ENCODE peak calls at places on chromosomes 2 and 18, in seven cellular contexts. R, K, G, F, N, Y and J are unnamed samples.

GRCh38 chr2:130819915-130820861 is 16.5 kb upstream of the ARHGEF4 start:
- DNase-seq in R (no peak), K (peak), G (no peak), F (no peak), N (no peak), Y (no peak), J (peak)

GRCh38 chr2:9191044-9191481 is 15.5 kb upstream of the ASAP2 start:
- DNase-seq in R (peak), K (peak), G (no peak), F (no peak), N (no peak), Y (no peak), J (peak)

GRCh38 chr2:47941936-47942335 is 35.6 kb upstream of the FBXO11 start:
- DNase-seq in R (no peak), K (no peak), G (no peak), F (no peak), N (no peak), Y (no peak), J (no peak)

GRCh38 chr18:79869591-79870368 is 72.0 kb downstream of the KCNG2 start:
- DNase-seq in R (no peak), K (no peak), G (no peak), F (no peak), N (no peak), Y (no peak), J (no peak)

GRCh38 chr18:49226935-49227334 is 233.5 kb downstream of the DYM start:
- DNase-seq in R (no peak), K (no peak), G (no peak), F (no peak), N (no peak), Y (no peak), J (no peak)

GRCh38 chr2:29273704-29274611 is 158.7 kb downstream of the CLIP4 start:
- DNase-seq in R (no peak), K (no peak), G (no peak), F (no peak), N (no peak), Y (no peak), J (no peak)

GRCh38 chr2:231922945-231923344 is 3.3 kb downstream of the NPPC start:
- DNase-seq in R (no peak), K (no peak), G (no peak), F (no peak), N (no peak), Y (peak), J (no peak)

GRCh38 chr2:29224693-29225551 is 109.7 kb downstream of the CLIP4 start:
- DNase-seq in R (no peak), K (no peak), G (no peak), F (no peak), N (no peak), Y (peak), J (no peak)

GRCh38 chr2:109582928-109583895 is 30.6 kb downstream of the SEPTIN10 start:
- DNase-seq in R (no peak), K (no peak), G (no peak), F (no peak), N (no peak), Y (no peak), J (peak)

GRCh38 chr2:235106874-235107639 is 155.2 kb downstream of the SH3BP4 start:
- DNase-seq in R (peak), K (peak), G (no peak), F (no peak), N (no peak), Y (no peak), J (peak)

GRCh38 chr2:165594935-165595255 is 125.4 kb downstream of the CSRNP3 start:
- DNase-seq in R (no peak), K (no peak), G (no peak), F (no peak), N (no peak), Y (no peak), J (no peak)

GRCh38 chr2:158403237-158403636 is 53.3 kb downstream of the CCDC148 start:
- DNase-seq in R (no peak), K (no peak), G (no peak), F (no peak), N (no peak), Y (no peak), J (no peak)

GRCh38 chr18:56257215-56257614 is 381.2 kb downstream of the TXNL1 start:
- DNase-seq in R (peak), K (no peak), G (no peak), F (no peak), N (no peak), Y (no peak), J (no peak)

GRCh38 chr2:70960833-70961647 is 17.4 kb upstream of the ANKRD53 start:
- DNase-seq in R (no peak), K (no peak), G (no peak), F (no peak), N (peak), Y (no peak), J (no peak)

GRCh38 chr18:12283666-12284065 is 24.4 kb upstream of the TUBB6 start:
- DNase-seq in R (no peak), K (no peak), G (no peak), F (no peak), N (no peak), Y (no peak), J (no peak)

GRCh38 chr18:23845988-23846630 is 156.9 kb downstream of the LAMA3 start:
- DNase-seq in R (no peak), K (no peak), G (no peak), F (no peak), N (no peak), Y (no peak), J (no peak)

GRCh38 chr2:238729261-238729935 is 118.5 kb upstream of the TWIST2 start:
- DNase-seq in R (no peak), K (no peak), G (no peak), F (no peak), N (no peak), Y (no peak), J (no peak)

GRCh38 chr18:35458677-35459441 is 38.9 kb downstream of the INO80C start:
- DNase-seq in R (peak), K (peak), G (no peak), F (no peak), N (no peak), Y (no peak), J (no peak)

GRCh38 chr18:3692113-3692621 is 242.2 kb downstream of the TGIF1 start:
- DNase-seq in R (no peak), K (no peak), G (no peak), F (no peak), N (no peak), Y (no peak), J (no peak)

GRCh38 chr2:73292906-73293533 is 328 bp downstream of the EGR4 start:
- DNase-seq in R (no peak), K (no peak), G (peak), F (no peak), N (no peak), Y (peak), J (peak)

GRCh38 chr2:176239016-176239415 is 30.2 kb upstream of the MTX2 start:
- DNase-seq in R (no peak), K (no peak), G (no peak), F (no peak), N (no peak), Y (no peak), J (no peak)

GRCh38 chr2:83874712-83875430 is 584.2 kb downstream of the SUCLG1 start:
- DNase-seq in R (no peak), K (no peak), G (no peak), F (no peak), N (no peak), Y (no peak), J (no peak)

GRCh38 chr2:237673130-237673921 is 45.9 kb downstream of the LRRFIP1 start:
- DNase-seq in R (peak), K (no peak), G (peak), F (peak), N (no peak), Y (peak), J (peak)